ENCODE peak calls at places on chromosomes 4 and X, in five cellular contexts. Z is GM23338, E is K562, P is H1, H is GM12878. R is an unnamed sample.

GRCh38 chrX:46678232-46678631 is 80.7 kb downstream of the SLC9A7 start:
- DNase-seq in Z (no peak), E (no peak), P (no peak), H (no peak), R (no peak)

GRCh38 chr4:113347245-113347644 is 297.8 kb downstream of the ANK2 start:
- DNase-seq in Z (no peak), E (no peak), P (no peak), H (no peak), R (no peak)

GRCh38 chrX:24190500-24191156 is 41.1 kb downstream of the ZFX start:
- DNase-seq in Z (no peak), E (no peak), P (no peak), H (no peak), R (peak; percentile 87)

GRCh38 chr4:155566241-155566823 is 100.3 kb upstream of the GUCY1A1 start:
- DNase-seq in Z (no peak), E (no peak), P (no peak), H (no peak), R (no peak)

GRCh38 chrX:18927558-18927957 is 56.4 kb downstream of the PHKA2 start:
- DNase-seq in Z (no peak), E (no peak), P (no peak), H (no peak), R (no peak)

GRCh38 chrX:27918799-27919198 is 62.5 kb downstream of the DCAF8L1 start:
- DNase-seq in Z (peak; percentile 2), E (no peak), P (no peak), H (no peak), R (no peak)

GRCh38 chr4:128844931-128845330 is 35.4 kb downstream of the JADE1 start:
- DNase-seq in Z (no peak), E (no peak), P (no peak), H (no peak), R (peak; percentile 33)

GRCh38 chr4:119765951-119766350 is 137.3 kb upstream of the PDE5A start:
- DNase-seq in Z (no peak), E (no peak), P (no peak), H (no peak), R (no peak)

GRCh38 chrX:129984196-129984962 is 1.9 kb downstream of the BCORL1 start:
- DNase-seq in Z (peak; percentile 32), E (peak; percentile 75), P (peak; percentile 53), H (no peak), R (no peak)

GRCh38 chr4:123037809-123038208 is 115.4 kb upstream of the NUDT6 start:
- DNase-seq in Z (no peak), E (no peak), P (no peak), H (no peak), R (peak; percentile 84)

GRCh38 chr4:80989921-80990544 is 40.5 kb upstream of the BMP3 start:
- DNase-seq in Z (peak; percentile 83), E (peak; percentile 20), P (peak; percentile 43), H (peak; percentile 26), R (peak; percentile 40)

GRCh38 chrX:138986866-138987265 is 275.3 kb upstream of the FGF13 start:
- DNase-seq in Z (no peak), E (no peak), P (no peak), H (no peak), R (no peak)

GRCh38 chrX:53694642-53695041 is 8.1 kb upstream of the HUWE1 start:
- DNase-seq in Z (no peak), E (no peak), P (no peak), H (no peak), R (no peak)

GRCh38 chrX:149962859-149963757 is 24.8 kb upstream of the EOLA2 start:
- DNase-seq in Z (peak; percentile 61), E (no peak), P (no peak), H (peak; percentile 5), R (peak; percentile 23)

GRCh38 chrX:108735087-108735679 is 1.2 kb downstream of the IRS4 start:
- DNase-seq in Z (peak; percentile 59), E (no peak), P (peak; percentile 50), H (no peak), R (no peak)

GRCh38 chr4:140038031-140038533 is 115.9 kb downstream of the MAML3 start:
- DNase-seq in Z (no peak), E (no peak), P (no peak), H (no peak), R (peak; percentile 52)

GRCh38 chrX:123923211-123923610 is 38.3 kb upstream of the STAG2 start:
- DNase-seq in Z (no peak), E (no peak), P (no peak), H (no peak), R (no peak)

GRCh38 chrX:118724775-118725174 is 2.6 kb upstream of the IL13RA1 start:
- DNase-seq in Z (no peak), E (peak; percentile 17), P (no peak), H (no peak), R (peak; percentile 16)

GRCh38 chr4:109155682-109156243 is 146.7 kb downstream of the COL25A1 start:
- DNase-seq in Z (no peak), E (no peak), P (no peak), H (no peak), R (no peak)

GRCh38 chr4:19983072-19983471 is 268.6 kb upstream of the SLIT2 start:
- DNase-seq in Z (no peak), E (no peak), P (no peak), H (no peak), R (no peak)

GRCh38 chrX:12722314-12722713 is 68.9 kb upstream of the PRPS2 start:
- DNase-seq in Z (no peak), E (no peak), P (no peak), H (no peak), R (no peak)

GRCh38 chrX:87167841-87168240 is 349.8 kb upstream of the KLHL4 start:
- DNase-seq in Z (peak; percentile 51), E (no peak), P (no peak), H (no peak), R (no peak)

GRCh38 chr4:176289561-176289960 is 20.5 kb upstream of the ASB5 start:
- DNase-seq in Z (no peak), E (no peak), P (no peak), H (no peak), R (no peak)

GRCh38 chrX:115571712-115572111 is 10.7 kb downstream of the PLS3 start:
- DNase-seq in Z (no peak), E (no peak), P (no peak), H (no peak), R (no peak)

GRCh38 chr4:153113838-153114105 is 90.5 kb upstream of the TRIM2 start:
- DNase-seq in Z (no peak), E (no peak), P (no peak), H (no peak), R (no peak)

GRCh38 chr4:73131281-73131680 is 61.8 kb upstream of the COX18 start:
- DNase-seq in Z (no peak), E (no peak), P (no peak), H (no peak), R (no peak)

GRCh38 chrX:10142041-10142589 is 14.7 kb upstream of the CLCN4 start:
- DNase-seq in Z (no peak), E (no peak), P (no peak), H (no peak), R (no peak)

GRCh38 chrX:10138726-10139125 is 18.0 kb upstream of the CLCN4 start:
- DNase-seq in Z (no peak), E (no peak), P (no peak), H (no peak), R (no peak)

GRCh38 chrX:10143071-10143983 is 13.4 kb upstream of the CLCN4 start:
- DNase-seq in Z (no peak), E (no peak), P (no peak), H (no peak), R (no peak)

GRCh38 chrX:10137516-10137915 is 19.3 kb upstream of the CLCN4 start:
- DNase-seq in Z (no peak), E (no peak), P (no peak), H (no peak), R (no peak)

DNA sequence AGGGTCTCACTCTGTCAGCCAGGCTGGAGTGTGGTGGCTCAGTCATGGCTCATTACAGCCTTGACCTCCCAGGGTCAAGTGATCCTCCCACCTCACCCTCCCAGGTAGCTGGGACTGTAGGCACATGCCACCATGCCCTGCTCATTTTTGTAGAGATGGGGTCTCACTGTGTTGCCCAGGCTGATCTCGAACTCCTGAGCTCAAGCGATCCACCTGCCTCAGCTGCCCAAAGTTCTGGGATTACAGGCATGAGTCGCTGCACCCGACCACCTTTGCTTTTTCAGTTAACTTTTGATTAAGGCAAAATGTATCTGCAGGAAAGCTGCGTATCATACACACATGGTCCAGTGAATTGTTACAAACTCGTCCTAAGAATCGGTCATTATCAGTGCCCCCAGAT is 16.5 kb upstream of the CLCN4 start:
- DNase-seq in Z (no peak), E (no peak), P (no peak), H (no peak), R (no peak)
- TF ChIP-seq CREB1 in Z (no peak), E (no peak), P (no peak), H (no peak), R (no peak)

GRCh38 chr4:7286798-7287197 is 94.5 kb downstream of the SORCS2 start:
- DNase-seq in Z (no peak), E (no peak), P (no peak), H (no peak), R (no peak)
- TF ChIP-seq EZH2 in Z (no peak), E (no peak), P (no peak), H (no peak), R (no peak)

DNA sequence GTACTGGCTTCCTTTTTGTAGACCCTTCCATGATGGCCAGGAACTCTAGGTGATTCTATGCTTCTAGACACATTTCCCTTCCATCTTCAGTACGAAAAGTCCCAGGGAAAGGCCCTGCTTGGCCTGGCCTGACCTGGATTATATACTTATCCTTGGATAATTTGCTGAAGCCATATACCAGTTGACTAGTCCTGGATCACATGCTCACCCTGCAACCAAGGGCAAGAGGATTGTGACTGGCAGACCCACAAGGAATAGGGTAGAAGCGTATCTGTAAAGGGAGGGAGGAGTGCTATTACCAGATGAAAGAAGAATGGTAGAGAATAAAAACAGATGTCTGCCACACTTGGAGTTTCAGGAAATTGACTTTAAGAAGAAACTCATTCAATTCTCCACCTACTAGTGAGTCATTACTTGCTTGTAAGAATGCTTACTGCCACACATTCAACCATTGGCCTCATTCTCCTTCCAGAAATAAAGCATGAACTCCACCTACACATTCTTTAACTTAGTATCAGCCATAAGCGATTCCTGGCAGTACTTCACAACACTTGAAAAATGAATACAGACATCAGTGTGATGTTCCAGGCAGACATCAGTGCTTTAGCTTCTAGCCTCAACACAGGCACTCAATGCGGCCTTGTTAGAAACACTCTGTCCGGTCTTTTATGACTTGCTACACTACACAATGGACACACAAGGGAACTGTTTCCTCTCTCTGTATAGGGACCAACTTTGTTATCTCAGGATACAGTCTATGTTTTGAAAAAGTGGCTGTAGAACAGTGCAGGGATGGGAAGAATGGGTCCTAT is 141.8 kb downstream of the CBR4 start:
- DNase-seq in Z (no peak), E (no peak), P (no peak), H (no peak), R (no peak)
- TF ChIP-seq CREB1 in Z (no peak), E (no peak), P (no peak), H (no peak), R (no peak)

DNA sequence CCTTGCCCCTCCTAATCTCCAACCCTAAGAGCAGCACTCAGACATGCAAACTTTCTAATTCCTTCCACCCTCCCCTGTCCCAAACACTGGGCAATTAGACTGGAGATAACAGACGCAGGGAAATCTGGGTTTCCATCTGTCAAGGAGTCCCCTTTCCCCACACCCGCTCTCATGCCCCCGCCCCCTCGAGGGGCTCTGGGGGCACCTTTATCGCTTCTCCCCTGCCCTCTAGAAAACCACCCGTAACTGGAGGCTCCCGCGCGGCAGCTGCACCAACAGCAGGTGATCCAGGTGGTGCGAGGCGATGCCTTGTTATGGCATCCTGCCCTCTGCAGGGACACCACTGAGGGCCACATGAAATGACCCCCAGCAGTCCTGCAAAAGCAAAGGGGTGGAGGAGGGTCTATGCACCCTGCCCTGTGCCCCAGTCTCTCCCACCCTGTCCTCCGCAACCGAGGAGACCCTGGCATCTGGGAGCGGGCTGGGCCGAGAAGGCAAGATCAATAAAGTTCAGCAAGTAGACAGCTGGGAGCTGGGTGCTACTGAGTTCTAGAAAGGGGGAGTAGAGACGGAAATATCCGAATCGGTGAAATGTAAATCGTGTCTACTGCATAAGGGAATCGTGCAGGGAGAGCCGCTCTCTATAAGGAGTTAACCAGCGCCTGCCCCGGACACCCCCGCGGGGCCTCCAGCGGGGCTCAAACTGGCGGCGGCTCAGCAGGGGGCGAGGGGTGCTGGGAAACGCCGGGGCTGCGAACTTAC is 1.6 kb downstream of the KCTD8 start:
- DNase-seq in Z (peak; percentile 39), E (no peak), P (peak; percentile 68), H (no peak), R (no peak)
- TF ChIP-seq EZH2 in Z (peak; percentile 22), E (no peak), P (no peak), H (no peak), R (no peak)

R was measured in HepG2.